ENCODE peak calls at places on chromosomes 4 and X, in eight cellular contexts. One of them, this sample, is unnamed.

GRCh38 chr4:73817341-73817740 is 19.1 kb upstream of the CXCL6 start:
- DNase-seq in body of pancreas: no peak
- DNase-seq in transverse colon: no peak
- DNase-seq in heart left ventricle: no peak
- DNase-seq in NB4: no peak
- DNase-seq in tibial nerve: no peak
- DNase-seq in gastrocnemius medialis: no peak
- DNase-seq in HCT116: no peak
- DNase-seq in this sample: no peak

GRCh38 chr4:165625281-165625680 is 246.5 kb downstream of the CPE start:
- DNase-seq in body of pancreas: no peak
- DNase-seq in NB4: no peak
- DNase-seq in gastrocnemius medialis: no peak
- DNase-seq in tibial nerve: no peak
- DNase-seq in HCT116: no peak
- DNase-seq in heart left ventricle: no peak
- DNase-seq in transverse colon: no peak
- DNase-seq in this sample: no peak

GRCh38 chr4:42344749-42345148 is 52.5 kb upstream of the SHISA3 start:
- DNase-seq in tibial nerve: no peak
- DNase-seq in NB4: no peak
- DNase-seq in gastrocnemius medialis: no peak
- DNase-seq in body of pancreas: no peak
- DNase-seq in transverse colon: no peak
- DNase-seq in HCT116: no peak
- DNase-seq in heart left ventricle: no peak
- DNase-seq in this sample: no peak

GRCh38 chr4:122930877-122931276 is 8.5 kb upstream of the NUDT6 start:
- DNase-seq in HCT116: no peak
- DNase-seq in gastrocnemius medialis: no peak
- DNase-seq in tibial nerve: no peak
- DNase-seq in transverse colon: no peak
- DNase-seq in heart left ventricle: no peak
- DNase-seq in body of pancreas: no peak
- DNase-seq in NB4: peak
- DNase-seq in this sample: no peak

GRCh38 chrX:6738518-6739470 is 203.9 kb upstream of the VCX3A start:
- DNase-seq in transverse colon: peak
- DNase-seq in NB4: no peak
- DNase-seq in HCT116: no peak
- DNase-seq in tibial nerve: no peak
- DNase-seq in gastrocnemius medialis: no peak
- DNase-seq in body of pancreas: no peak
- DNase-seq in heart left ventricle: no peak
- DNase-seq in this sample: no peak

GRCh38 chr4:98447648-98448047 is 186.5 kb downstream of the RAP1GDS1 start:
- DNase-seq in body of pancreas: no peak
- DNase-seq in gastrocnemius medialis: no peak
- DNase-seq in heart left ventricle: no peak
- DNase-seq in HCT116: no peak
- DNase-seq in transverse colon: peak
- DNase-seq in tibial nerve: no peak
- DNase-seq in NB4: peak
- DNase-seq in this sample: no peak

GRCh38 chrX:107628662-107629532 is 587 bp downstream of the PRPS1 start:
- DNase-seq in tibial nerve: no peak
- DNase-seq in gastrocnemius medialis: peak
- DNase-seq in body of pancreas: peak
- DNase-seq in HCT116: no peak
- DNase-seq in transverse colon: peak
- DNase-seq in NB4: peak
- DNase-seq in heart left ventricle: peak
- DNase-seq in this sample: peak

GRCh38 chrX:131067846-131068745 is 9.9 kb downstream of the ARHGAP36 start:
- DNase-seq in gastrocnemius medialis: no peak
- DNase-seq in heart left ventricle: no peak
- DNase-seq in transverse colon: no peak
- DNase-seq in body of pancreas: peak
- DNase-seq in NB4: no peak
- DNase-seq in HCT116: no peak
- DNase-seq in tibial nerve: no peak
- DNase-seq in this sample: no peak

GRCh38 chrX:31136144-31136572 is 64.3 kb upstream of the FTHL17 start:
- DNase-seq in NB4: no peak
- DNase-seq in transverse colon: no peak
- DNase-seq in gastrocnemius medialis: no peak
- DNase-seq in heart left ventricle: no peak
- DNase-seq in HCT116: no peak
- DNase-seq in body of pancreas: no peak
- DNase-seq in tibial nerve: no peak
- DNase-seq in this sample: no peak

GRCh38 chrX:120450163-120450562 is 18.9 kb downstream of the LAMP2 start:
- DNase-seq in body of pancreas: no peak
- DNase-seq in tibial nerve: no peak
- DNase-seq in transverse colon: no peak
- DNase-seq in heart left ventricle: no peak
- DNase-seq in NB4: peak
- DNase-seq in gastrocnemius medialis: no peak
- DNase-seq in HCT116: no peak
- DNase-seq in this sample: no peak

GRCh38 chrX:49185062-49185394 is 1.1 kb downstream of the PRICKLE3 start:
- DNase-seq in heart left ventricle: no peak
- DNase-seq in gastrocnemius medialis: no peak
- DNase-seq in HCT116: no peak
- DNase-seq in NB4: no peak
- DNase-seq in tibial nerve: no peak
- DNase-seq in body of pancreas: no peak
- DNase-seq in transverse colon: no peak
- DNase-seq in this sample: no peak

GRCh38 chrX:49187028-49187394 is 838 bp upstream of the PRICKLE3 start:
- DNase-seq in transverse colon: no peak
- DNase-seq in HCT116: no peak
- DNase-seq in tibial nerve: no peak
- DNase-seq in body of pancreas: no peak
- DNase-seq in heart left ventricle: no peak
- DNase-seq in gastrocnemius medialis: no peak
- DNase-seq in NB4: no peak
- DNase-seq in this sample: peak

GRCh38 chrX:49183701-49184281 is 2.4 kb downstream of the PRICKLE3 start:
- DNase-seq in tibial nerve: no peak
- DNase-seq in gastrocnemius medialis: no peak
- DNase-seq in transverse colon: no peak
- DNase-seq in body of pancreas: no peak
- DNase-seq in heart left ventricle: no peak
- DNase-seq in HCT116: no peak
- DNase-seq in NB4: no peak
- DNase-seq in this sample: peak

GRCh38 chrX:49186125-49187027 is at the start of gene PRICKLE3:
- DNase-seq in heart left ventricle: peak
- DNase-seq in HCT116: no peak
- DNase-seq in NB4: peak
- DNase-seq in gastrocnemius medialis: peak
- DNase-seq in tibial nerve: peak
- DNase-seq in body of pancreas: peak
- DNase-seq in transverse colon: peak
- DNase-seq in this sample: peak

DNA sequence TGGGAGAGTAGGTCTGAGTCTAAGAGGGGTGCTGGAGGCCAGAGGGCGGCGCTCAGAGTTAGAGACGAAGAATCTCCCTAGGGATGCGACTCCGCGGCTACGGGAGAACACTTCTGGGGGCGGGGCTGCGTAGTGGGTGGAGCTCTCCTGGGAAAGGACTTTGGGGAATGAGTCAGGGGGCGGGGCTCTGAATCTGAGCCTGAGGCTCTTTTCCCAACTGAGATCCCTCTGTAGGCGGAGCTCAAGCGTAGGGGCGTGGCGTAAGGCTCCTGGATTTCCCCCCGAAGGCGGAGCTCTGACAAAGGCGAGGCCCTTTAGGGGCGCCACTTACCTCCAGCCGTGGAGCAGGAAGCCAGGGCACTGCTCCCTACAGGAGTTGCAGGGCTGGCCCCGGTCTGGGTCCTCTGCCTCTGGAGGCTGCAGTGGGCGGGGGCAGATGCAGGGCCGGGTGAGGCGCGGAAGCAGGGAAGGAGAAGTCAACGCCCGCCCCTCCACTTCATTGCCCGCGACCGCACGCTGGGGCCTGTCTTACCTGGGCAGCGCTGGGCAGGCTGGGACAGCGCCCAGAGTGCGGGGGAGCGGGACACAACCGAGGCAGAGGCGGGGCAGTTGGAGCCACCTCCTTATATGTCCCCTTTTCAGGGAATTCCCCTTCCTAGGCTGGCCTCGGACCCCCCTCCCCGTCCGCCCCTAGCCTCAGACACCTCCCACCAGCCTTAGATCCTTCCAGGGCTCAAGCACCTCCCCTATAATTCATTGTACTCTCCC is 1.7 kb downstream of the PRICKLE3 start:
- DNase-seq in HCT116: peak
- DNase-seq in heart left ventricle: peak
- DNase-seq in transverse colon: peak
- DNase-seq in NB4: peak
- DNase-seq in body of pancreas: peak
- DNase-seq in tibial nerve: peak
- DNase-seq in gastrocnemius medialis: peak
- DNase-seq in this sample: peak
- TF ChIP-seq POLR2A in HCT116: peak
- TF ChIP-seq POLR2A in heart left ventricle: no peak
- TF ChIP-seq POLR2A in transverse colon: peak
- TF ChIP-seq POLR2A in NB4: no peak
- TF ChIP-seq POLR2A in body of pancreas: peak
- TF ChIP-seq POLR2A in tibial nerve: peak
- TF ChIP-seq POLR2A in gastrocnemius medialis: peak
- TF ChIP-seq POLR2A in this sample: no peak

DNA sequence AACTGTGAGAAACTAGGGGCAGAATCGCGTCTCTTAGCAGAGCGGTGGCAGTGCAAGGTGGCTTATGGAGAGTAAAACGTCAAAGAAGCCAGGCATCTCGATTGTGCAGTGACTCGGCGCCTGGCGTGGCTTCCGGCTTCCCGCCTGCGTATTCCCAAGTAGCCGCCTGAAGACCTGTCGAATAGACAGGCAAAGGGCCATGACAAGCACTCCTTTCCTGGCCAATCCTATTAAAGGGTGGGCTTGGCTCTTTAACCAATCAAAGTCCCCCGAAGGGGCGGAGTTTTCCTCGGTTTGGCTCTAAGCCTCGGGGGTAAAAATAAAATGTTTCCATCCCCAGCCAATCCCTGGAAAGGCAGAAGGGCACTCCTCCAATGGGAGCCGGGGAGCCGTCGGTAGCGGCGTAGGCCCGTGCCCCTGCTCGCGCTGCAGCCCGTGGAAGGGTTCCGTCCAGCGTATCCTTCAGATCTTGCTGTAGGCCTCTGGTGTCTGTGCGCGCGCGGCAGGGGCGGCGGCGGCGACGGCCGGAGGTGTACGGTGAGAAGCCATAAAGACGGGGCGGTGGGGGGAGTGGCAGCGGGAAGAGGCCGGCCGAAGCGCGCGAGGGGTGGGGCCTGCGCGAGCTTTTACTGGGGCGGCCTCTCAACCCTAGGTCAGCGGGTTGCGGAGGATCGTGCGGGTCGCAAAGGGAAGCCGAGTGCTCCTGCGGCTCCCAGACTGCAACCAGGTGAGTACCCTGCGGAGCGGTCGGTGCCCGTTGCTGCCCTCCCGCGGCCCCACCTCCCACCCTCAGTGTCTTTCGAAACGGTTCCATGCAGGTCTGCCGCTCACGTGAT is at the start of gene KANTR:
- DNase-seq in NB4: peak
- DNase-seq in tibial nerve: peak
- DNase-seq in heart left ventricle: peak
- DNase-seq in gastrocnemius medialis: peak
- DNase-seq in transverse colon: peak
- DNase-seq in HCT116: peak
- DNase-seq in body of pancreas: peak
- DNase-seq in this sample: peak
- TF ChIP-seq POLR2A in NB4: peak
- TF ChIP-seq POLR2A in tibial nerve: peak
- TF ChIP-seq POLR2A in heart left ventricle: no peak
- TF ChIP-seq POLR2A in gastrocnemius medialis: peak
- TF ChIP-seq POLR2A in transverse colon: peak
- TF ChIP-seq POLR2A in HCT116: no peak
- TF ChIP-seq POLR2A in body of pancreas: peak
- TF ChIP-seq POLR2A in this sample: peak

GRCh38 chr4:107823870-107824366 is 814 bp upstream of the SGMS2 start:
- DNase-seq in gastrocnemius medialis: no peak
- DNase-seq in HCT116: peak
- DNase-seq in transverse colon: no peak
- DNase-seq in heart left ventricle: no peak
- DNase-seq in tibial nerve: no peak
- DNase-seq in NB4: no peak
- DNase-seq in body of pancreas: no peak
- DNase-seq in this sample: no peak

GRCh38 chr4:107828315-107828714 is 3.6 kb downstream of the SGMS2 start:
- DNase-seq in gastrocnemius medialis: no peak
- DNase-seq in heart left ventricle: no peak
- DNase-seq in transverse colon: no peak
- DNase-seq in HCT116: no peak
- DNase-seq in tibial nerve: no peak
- DNase-seq in body of pancreas: no peak
- DNase-seq in NB4: no peak
- DNase-seq in this sample: no peak

GRCh38 chr4:107826427-107826980 is 1.8 kb downstream of the SGMS2 start:
- DNase-seq in gastrocnemius medialis: no peak
- DNase-seq in heart left ventricle: no peak
- DNase-seq in NB4: no peak
- DNase-seq in transverse colon: peak
- DNase-seq in HCT116: no peak
- DNase-seq in body of pancreas: no peak
- DNase-seq in tibial nerve: no peak
- DNase-seq in this sample: no peak

GRCh38 chr4:107824367-107825071 is at the start of gene SGMS2:
- DNase-seq in transverse colon: peak
- DNase-seq in heart left ventricle: peak
- DNase-seq in gastrocnemius medialis: peak
- DNase-seq in HCT116: peak
- DNase-seq in tibial nerve: peak
- DNase-seq in NB4: peak
- DNase-seq in body of pancreas: peak
- DNase-seq in this sample: peak

GRCh38 chr4:107825072-107825789 is 499 bp downstream of the SGMS2 start:
- DNase-seq in NB4: no peak
- DNase-seq in transverse colon: peak
- DNase-seq in tibial nerve: no peak
- DNase-seq in heart left ventricle: peak
- DNase-seq in HCT116: no peak
- DNase-seq in body of pancreas: peak
- DNase-seq in gastrocnemius medialis: peak
- DNase-seq in this sample: no peak
- TF ChIP-seq POLR2A in NB4: no peak
- TF ChIP-seq POLR2A in transverse colon: peak
- TF ChIP-seq POLR2A in tibial nerve: no peak
- TF ChIP-seq POLR2A in heart left ventricle: no peak
- TF ChIP-seq POLR2A in HCT116: no peak
- TF ChIP-seq POLR2A in body of pancreas: peak
- TF ChIP-seq POLR2A in gastrocnemius medialis: no peak
- TF ChIP-seq POLR2A in this sample: no peak

GRCh38 chrX:129840334-129840733 is 3.4 kb downstream of the ZDHHC9 start:
- DNase-seq in transverse colon: no peak
- DNase-seq in body of pancreas: no peak
- DNase-seq in NB4: no peak
- DNase-seq in heart left ventricle: no peak
- DNase-seq in tibial nerve: no peak
- DNase-seq in gastrocnemius medialis: no peak
- DNase-seq in HCT116: no peak
- DNase-seq in this sample: no peak
- TF ChIP-seq POLR2A in transverse colon: no peak
- TF ChIP-seq POLR2A in body of pancreas: no peak
- TF ChIP-seq POLR2A in NB4: no peak
- TF ChIP-seq POLR2A in heart left ventricle: no peak
- TF ChIP-seq POLR2A in tibial nerve: no peak
- TF ChIP-seq POLR2A in gastrocnemius medialis: no peak
- TF ChIP-seq POLR2A in HCT116: no peak
- TF ChIP-seq POLR2A in this sample: no peak